ENCODE peak calls at places on chromosomes 1 and 21, in six cellular contexts. Q, U, V, G, K and L are unnamed samples.

GRCh38 chr21:38952890-38953289 is 147.2 kb downstream of the ETS2 start:
- DNase-seq in G (no peak), V (no peak), U (no peak), K (no peak), Q (no peak), L (no peak)

GRCh38 chr1:20361805-20362381 is 71.2 kb downstream of the VWA5B1 start:
- DNase-seq in Q (peak; percentile 37), G (peak; percentile 80), V (peak; percentile 42), U (peak; percentile 70), K (no peak), L (peak; percentile 84)

GRCh38 chr1:246959944-246960693 is 28.4 kb upstream of the AHCTF1 start:
- DNase-seq in G (no peak), Q (no peak), V (no peak), K (no peak), U (no peak), L (no peak)

GRCh38 chr1:89519779-89520358 is 4.8 kb upstream of the LRRC8B start:
- DNase-seq in Q (peak; percentile 31), G (no peak), K (no peak), U (peak; percentile 17), V (peak; percentile 18), L (no peak)

GRCh38 chr1:205077158-205077933 is 6.9 kb downstream of the TMEM81 start:
- DNase-seq in U (no peak), V (no peak), K (no peak), Q (no peak), G (no peak), L (no peak)

GRCh38 chr1:174531751-174532150 is 84.0 kb downstream of the GPR52 start:
- DNase-seq in K (no peak), Q (no peak), G (no peak), V (no peak), U (no peak), L (no peak)

GRCh38 chr1:159960721-159961381 is 6.8 kb upstream of the SLAMF9 start:
- DNase-seq in K (no peak), V (no peak), G (peak; percentile 88), Q (peak; percentile 7), U (peak; percentile 89), L (no peak)

GRCh38 chr1:202144510-202145324 is at the start of gene ARL8A:
- DNase-seq in U (peak; percentile 80), Q (no peak), K (peak; percentile 89), V (no peak), G (peak; percentile 58), L (peak; percentile 37)

GRCh38 chr1:117627562-117628165 is 21.8 kb downstream of the TENT5C start:
- DNase-seq in K (no peak), Q (no peak), U (no peak), V (no peak), G (no peak), L (no peak)

GRCh38 chr1:154179951-154180687 is 11.8 kb downstream of the TPM3 start:
- DNase-seq in Q (no peak), U (peak; percentile 32), G (no peak), V (no peak), K (no peak), L (no peak)

GRCh38 chr1:222387020-222387816 is 160.7 kb downstream of the HHIPL2 start:
- DNase-seq in K (no peak), U (no peak), V (peak; percentile 16), G (no peak), Q (no peak), L (no peak)

GRCh38 chr1:26372039-26372438 is 511 bp downstream of the ZNF683 start:
- DNase-seq in V (no peak), Q (no peak), G (no peak), U (no peak), K (no peak), L (no peak)

GRCh38 chr1:54882483-54882882 is 4.5 kb downstream of the DHCR24 start:
- DNase-seq in G (no peak), K (no peak), Q (no peak), V (no peak), U (no peak), L (no peak)

GRCh38 chr1:204589409-204590038 is 73.3 kb downstream of the MDM4 start:
- DNase-seq in G (peak; percentile 15), K (no peak), V (no peak), Q (no peak), U (no peak), L (no peak)

GRCh38 chr1:109775408-109775807 is 11.7 kb upstream of the EPS8L3 start:
- DNase-seq in Q (no peak), V (no peak), U (peak; percentile 5), G (no peak), K (no peak), L (no peak)

GRCh38 chr1:228010921-228011320 is 4.1 kb downstream of the WNT3A start:
- DNase-seq in U (no peak), K (peak; percentile 45), Q (no peak), G (no peak), V (no peak), L (no peak)

GRCh38 chr1:10980094-10980577 is 32.3 kb upstream of the TARDBP start:
- DNase-seq in Q (peak; percentile 45), V (no peak), U (peak; percentile 82), K (peak; percentile 88), G (peak; percentile 93), L (no peak)

GRCh38 chr1:81259620-81260411 is 540.9 kb upstream of the ADGRL2 start:
- DNase-seq in V (no peak), G (no peak), K (no peak), U (no peak), Q (no peak), L (no peak)

GRCh38 chr1:84890581-84890980 is 2.4 kb downstream of the LPAR3 start:
- DNase-seq in V (no peak), U (no peak), Q (no peak), K (no peak), G (no peak), L (no peak)

GRCh38 chr1:3066250-3066711 is 2.7 kb upstream of the PRDM16 start:
- DNase-seq in U (peak; percentile 6), G (peak; percentile 30), K (peak; percentile 88), V (no peak), Q (no peak), L (no peak)

GRCh38 chr1:3066826-3067225 is 2.2 kb upstream of the PRDM16 start:
- DNase-seq in Q (no peak), K (peak; percentile 63), G (no peak), U (no peak), V (no peak), L (no peak)

GRCh38 chr1:3067301-3067670 is 1.7 kb upstream of the PRDM16 start:
- DNase-seq in Q (no peak), K (peak; percentile 63), G (no peak), V (no peak), U (no peak), L (no peak)

GRCh38 chr1:3068400-3069361 is at the start of gene PRDM16:
- DNase-seq in U (no peak), G (no peak), V (peak; percentile 50), Q (peak; percentile 32), K (peak; percentile 79), L (no peak)

DNA sequence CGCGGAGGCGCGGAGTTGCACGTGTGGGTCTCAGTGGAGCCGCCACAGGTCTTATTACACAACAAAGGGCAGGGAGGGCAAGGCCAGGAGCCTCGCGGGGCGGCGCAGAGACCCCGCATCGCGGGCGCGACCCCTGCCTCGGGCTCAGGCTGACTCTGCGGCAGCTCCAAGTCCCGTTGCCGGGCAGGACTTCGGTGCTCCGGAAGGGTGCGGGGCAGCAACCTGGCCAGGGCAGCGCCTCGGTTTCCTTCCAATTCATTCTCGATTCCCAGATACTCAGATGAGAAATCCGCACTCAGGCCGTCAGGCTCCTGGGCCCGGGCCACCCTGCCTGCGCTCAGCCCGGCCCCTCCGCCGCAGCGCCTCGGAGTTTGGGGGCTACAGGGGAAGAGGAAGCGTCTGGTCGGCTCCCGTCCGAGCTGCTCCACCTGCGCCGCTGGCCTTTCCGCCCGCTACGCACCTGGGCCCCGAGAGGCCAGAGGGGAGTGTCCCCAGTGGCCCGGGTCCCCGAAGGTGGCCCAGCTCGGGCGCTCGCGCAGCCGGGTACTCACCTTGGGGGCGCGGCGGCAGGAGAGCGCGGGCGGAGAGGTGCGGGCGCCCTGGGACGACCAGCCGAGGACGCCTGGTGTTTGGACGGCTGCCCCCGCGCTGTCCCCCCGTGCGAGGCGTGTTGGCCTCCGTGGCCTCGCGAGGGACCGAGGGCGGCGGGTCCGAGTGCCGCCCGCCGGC is 1.2 kb upstream of the PRDM16 start:
- DNase-seq in U (no peak), G (no peak), Q (no peak), V (no peak), K (peak; percentile 72), L (no peak)
- H3K4me3 ChIP-seq in U (peak overlapping the region; percentile 23), G (no peak overlapping the region), Q (peak overlapping the region; percentile 32), V (no peak overlapping the region), K (peak overlapping the region; percentile 50), L (no peak overlapping the region)

GRCh38 chr1:2302292-2302925 is 74.3 kb downstream of the SKI start:
- DNase-seq in U (no peak), V (no peak), Q (no peak), G (no peak), K (no peak), L (no peak)

GRCh38 chr1:2304921-2305681 is 77.0 kb downstream of the SKI start:
- DNase-seq in V (no peak), Q (no peak), G (no peak), U (no peak), K (no peak), L (no peak)

GRCh38 chr1:2303016-2303775 is 75.1 kb downstream of the SKI start:
- DNase-seq in V (no peak), Q (no peak), K (no peak), U (no peak), G (no peak), L (no peak)

GRCh38 chr1:2303781-2304180 is 75.7 kb downstream of the SKI start:
- DNase-seq in Q (no peak), U (no peak), G (no peak), K (no peak), V (no peak), L (no peak)

GRCh38 chr1:2304282-2304681 is 76.2 kb downstream of the SKI start:
- DNase-seq in G (no peak), Q (no peak), K (no peak), V (no peak), U (no peak), L (no peak)
- H3K27ac ChIP-seq in G (no peak overlapping the region), Q (no peak overlapping the region), K (no peak overlapping the region), V (no peak overlapping the region), U (peak overlapping the region; percentile 5), L (no peak overlapping the region)

GRCh38 chr1:107786214-107786842 is 178.7 kb downstream of the VAV3 start:
- DNase-seq in Q (no peak), U (no peak), G (no peak), V (no peak), K (no peak), L (no peak)
- H3K4me3 ChIP-seq in Q (no peak overlapping the region), U (peak overlapping the region; percentile 3), G (no peak overlapping the region), V (no peak overlapping the region), K (no peak overlapping the region), L (no peak overlapping the region)

GRCh38 chr1:226541631-226542622 is 6.6 kb upstream of the STUM start:
- DNase-seq in G (no peak), Q (no peak), V (no peak), K (no peak), U (peak; percentile 61), L (no peak)

GRCh38 chr1:226546926-226547325 is 1.6 kb upstream of the STUM start:
- DNase-seq in V (no peak), G (no peak), U (no peak), K (no peak), Q (no peak), L (no peak)

GRCh38 chr1:226541231-226541630 is 7.3 kb upstream of the STUM start:
- DNase-seq in K (no peak), G (no peak), V (no peak), U (no peak), Q (no peak), L (no peak)

GRCh38 chr1:226545806-226546596 is 2.6 kb upstream of the STUM start:
- DNase-seq in V (no peak), Q (no peak), U (peak; percentile 34), K (no peak), G (no peak), L (no peak)

GRCh38 chr1:226542623-226543103 is 5.9 kb upstream of the STUM start:
- DNase-seq in U (peak; percentile 57), K (no peak), G (no peak), V (no peak), Q (no peak), L (no peak)
- H3K27ac ChIP-seq in U (peak overlapping the region; percentile 67), K (no peak overlapping the region), G (no peak overlapping the region), V (no peak overlapping the region), Q (no peak overlapping the region), L (no peak overlapping the region)